ENCODE peak calls at places on chromosomes 4 and X, in four cellular contexts. One of them, this sample, is unnamed.

GRCh38 chr4:184515606-184516005 is 41.3 kb upstream of the IRF2 start:
- DNase-seq in choroid plexus epithelial cell: no peak
- DNase-seq in OCI-LY7: no peak
- DNase-seq in foreskin fibroblast: no peak
- DNase-seq in this sample: no peak

GRCh38 chr4:101337688-101338087 is 9.6 kb downstream of the PPP3CA start:
- DNase-seq in choroid plexus epithelial cell: peak
- DNase-seq in OCI-LY7: no peak
- DNase-seq in foreskin fibroblast: peak
- DNase-seq in this sample: no peak

GRCh38 chrX:22192419-22193086 is 80.2 kb upstream of the CBLL2 start:
- DNase-seq in choroid plexus epithelial cell: peak
- DNase-seq in OCI-LY7: peak
- DNase-seq in foreskin fibroblast: peak
- DNase-seq in this sample: peak

GRCh38 chrX:57822398-57822797 is 87.9 kb downstream of the ZXDA start:
- DNase-seq in choroid plexus epithelial cell: no peak
- DNase-seq in OCI-LY7: no peak
- DNase-seq in foreskin fibroblast: no peak
- DNase-seq in this sample: no peak

GRCh38 chr4:141153751-141154510 is 20.7 kb upstream of the RNF150 start:
- DNase-seq in choroid plexus epithelial cell: peak
- DNase-seq in OCI-LY7: no peak
- DNase-seq in foreskin fibroblast: peak
- DNase-seq in this sample: no peak

GRCh38 chrX:40151211-40152172 is 53.7 kb upstream of the BCOR start:
- DNase-seq in choroid plexus epithelial cell: no peak
- DNase-seq in OCI-LY7: no peak
- DNase-seq in foreskin fibroblast: no peak
- DNase-seq in this sample: no peak

GRCh38 chrX:125012585-125012984 is 307.1 kb upstream of the TEX13C start:
- DNase-seq in choroid plexus epithelial cell: no peak
- DNase-seq in OCI-LY7: no peak
- DNase-seq in foreskin fibroblast: no peak
- DNase-seq in this sample: no peak

GRCh38 chr4:40576651-40577480 is 52.8 kb downstream of the RBM47 start:
- DNase-seq in choroid plexus epithelial cell: peak
- DNase-seq in OCI-LY7: peak
- DNase-seq in foreskin fibroblast: peak
- DNase-seq in this sample: no peak

GRCh38 chrX:100600340-100600739 is 15.6 kb downstream of the TNMD start:
- DNase-seq in choroid plexus epithelial cell: no peak
- DNase-seq in OCI-LY7: no peak
- DNase-seq in foreskin fibroblast: no peak
- DNase-seq in this sample: no peak

GRCh38 chrX:55695227-55696018 is 22.1 kb upstream of the RRAGB start:
- DNase-seq in choroid plexus epithelial cell: no peak
- DNase-seq in OCI-LY7: no peak
- DNase-seq in foreskin fibroblast: no peak
- DNase-seq in this sample: peak

GRCh38 chr4:7306566-7306965 is 114.2 kb downstream of the SORCS2 start:
- DNase-seq in choroid plexus epithelial cell: no peak
- DNase-seq in OCI-LY7: no peak
- DNase-seq in foreskin fibroblast: no peak
- DNase-seq in this sample: no peak

GRCh38 chrX:115392871-115393270 is 103.4 kb downstream of the LUZP4 start:
- DNase-seq in choroid plexus epithelial cell: no peak
- DNase-seq in OCI-LY7: no peak
- DNase-seq in foreskin fibroblast: no peak
- DNase-seq in this sample: no peak

GRCh38 chrX:115393271-115393670 is 103.8 kb downstream of the LUZP4 start:
- DNase-seq in choroid plexus epithelial cell: peak
- DNase-seq in OCI-LY7: no peak
- DNase-seq in foreskin fibroblast: peak
- DNase-seq in this sample: no peak

GRCh38 chrX:115392031-115392430 is 102.5 kb downstream of the LUZP4 start:
- DNase-seq in choroid plexus epithelial cell: no peak
- DNase-seq in OCI-LY7: no peak
- DNase-seq in foreskin fibroblast: no peak
- DNase-seq in this sample: no peak

GRCh38 chrX:115387327-115387726 is 97.8 kb downstream of the LUZP4 start:
- DNase-seq in choroid plexus epithelial cell: no peak
- DNase-seq in OCI-LY7: no peak
- DNase-seq in foreskin fibroblast: no peak
- DNase-seq in this sample: no peak

GRCh38 chrX:115388879-115389278 is 99.4 kb downstream of the LUZP4 start:
- DNase-seq in choroid plexus epithelial cell: peak
- DNase-seq in OCI-LY7: no peak
- DNase-seq in foreskin fibroblast: no peak
- DNase-seq in this sample: no peak
- H3K4me3 ChIP-seq in choroid plexus epithelial cell: no peak
- H3K4me3 ChIP-seq in OCI-LY7: no peak
- H3K4me3 ChIP-seq in foreskin fibroblast: no peak
- H3K4me3 ChIP-seq in this sample: no peak

GRCh38 chrX:84078991-84079390 is 109.0 kb downstream of the RPS6KA6 start:
- DNase-seq in choroid plexus epithelial cell: no peak
- DNase-seq in OCI-LY7: no peak
- DNase-seq in foreskin fibroblast: no peak
- DNase-seq in this sample: no peak
- H3K4me3 ChIP-seq in choroid plexus epithelial cell: no peak
- H3K4me3 ChIP-seq in OCI-LY7: no peak
- H3K4me3 ChIP-seq in foreskin fibroblast: no peak
- H3K4me3 ChIP-seq in this sample: no peak

DNA sequence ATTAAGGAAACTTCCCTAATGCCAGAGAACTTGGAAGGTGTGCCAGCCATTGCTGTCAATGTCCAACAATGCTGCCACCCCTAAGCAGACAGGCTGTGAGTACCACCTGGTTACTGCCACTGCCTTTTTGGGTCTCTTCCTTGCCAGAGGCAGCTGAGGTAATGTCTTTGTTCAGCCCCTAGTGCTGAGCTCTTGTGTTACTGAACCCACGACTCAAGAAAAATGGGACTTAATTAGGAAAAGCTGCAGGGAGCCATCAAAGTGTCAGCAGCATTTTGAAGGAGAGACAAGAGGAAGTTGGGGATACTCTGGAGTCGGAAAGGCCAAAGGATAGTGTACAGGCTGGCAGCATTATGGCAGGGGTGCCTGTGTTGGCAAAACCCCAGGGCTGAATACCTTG is 283.7 kb downstream of the AFF2 start:
- DNase-seq in choroid plexus epithelial cell: no peak
- DNase-seq in OCI-LY7: no peak
- DNase-seq in foreskin fibroblast: no peak
- DNase-seq in this sample: no peak
- H3K4me3 ChIP-seq in choroid plexus epithelial cell: no peak
- H3K4me3 ChIP-seq in OCI-LY7: peak
- H3K4me3 ChIP-seq in foreskin fibroblast: no peak
- H3K4me3 ChIP-seq in this sample: no peak

GRCh38 chr4:15935504-15936392 is 2.8 kb downstream of the FGFBP1 start:
- DNase-seq in choroid plexus epithelial cell: peak
- DNase-seq in OCI-LY7: no peak
- DNase-seq in foreskin fibroblast: no peak
- DNase-seq in this sample: no peak
- H3K4me3 ChIP-seq in choroid plexus epithelial cell: no peak
- H3K4me3 ChIP-seq in OCI-LY7: no peak
- H3K4me3 ChIP-seq in foreskin fibroblast: no peak
- H3K4me3 ChIP-seq in this sample: no peak

GRCh38 chrX:331772-332495 is 13.3 kb upstream of the GTPBP6 start:
- DNase-seq in choroid plexus epithelial cell: no peak
- DNase-seq in OCI-LY7: no peak
- DNase-seq in foreskin fibroblast: no peak
- DNase-seq in this sample: no peak
- H3K4me3 ChIP-seq in choroid plexus epithelial cell: no peak
- H3K4me3 ChIP-seq in OCI-LY7: no peak
- H3K4me3 ChIP-seq in foreskin fibroblast: no peak
- H3K4me3 ChIP-seq in this sample: no peak

GRCh38 chr4:118889313-118889694 is 650 bp downstream of the SYNPO2 start:
- DNase-seq in choroid plexus epithelial cell: peak
- DNase-seq in OCI-LY7: no peak
- DNase-seq in foreskin fibroblast: peak
- DNase-seq in this sample: no peak
- H3K4me3 ChIP-seq in choroid plexus epithelial cell: peak
- H3K4me3 ChIP-seq in OCI-LY7: no peak
- H3K4me3 ChIP-seq in foreskin fibroblast: peak
- H3K4me3 ChIP-seq in this sample: no peak

DNA sequence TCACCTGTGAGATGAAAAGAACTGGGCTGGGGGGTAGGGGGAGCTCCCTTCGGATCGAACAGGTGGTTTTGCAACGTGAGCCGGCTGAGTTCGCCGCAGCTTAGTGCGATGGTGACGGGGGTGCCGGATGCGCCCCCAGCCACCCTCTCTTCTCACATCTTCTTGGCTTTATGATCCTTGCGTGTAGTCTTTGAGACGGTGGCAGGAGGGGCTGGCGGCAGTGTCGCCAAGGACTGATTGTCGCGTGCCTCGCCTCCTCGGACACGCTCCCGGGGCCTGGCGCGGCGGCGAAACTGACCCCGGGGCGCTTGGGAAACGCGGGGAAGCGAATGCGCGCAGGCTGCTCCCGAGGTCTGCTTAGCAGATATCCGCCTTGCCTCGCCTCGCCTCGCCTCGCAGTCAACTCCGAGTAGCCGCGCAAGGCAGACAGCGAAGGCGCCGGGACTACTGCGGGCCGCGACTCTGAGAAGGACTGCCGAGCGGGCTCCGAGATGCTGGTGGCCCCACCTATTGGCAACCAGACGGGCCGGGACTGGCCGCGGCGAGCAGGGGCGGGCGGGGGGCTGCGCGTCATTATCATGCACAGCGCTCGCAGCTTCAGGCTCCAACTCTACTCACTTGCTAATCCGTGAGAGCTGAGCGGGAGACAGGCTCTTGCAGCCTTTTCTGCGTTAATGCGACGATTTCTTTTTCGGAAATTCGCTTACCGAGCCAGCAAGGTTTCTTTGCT is 1.5 kb downstream of the GRID2 start:
- DNase-seq in choroid plexus epithelial cell: peak
- DNase-seq in OCI-LY7: no peak
- DNase-seq in foreskin fibroblast: peak
- DNase-seq in this sample: no peak
- H3K4me3 ChIP-seq in choroid plexus epithelial cell: peak
- H3K4me3 ChIP-seq in OCI-LY7: no peak
- H3K4me3 ChIP-seq in foreskin fibroblast: no peak
- H3K4me3 ChIP-seq in this sample: no peak